ENCODE peak calls at places on chromosomes 6 and 20, in five cellular contexts. H is activated naive CD8-positive, alpha-beta T cell treated with anti-CD3 and anti-CD28 coated beads for 36 hours; C is lower leg skin; D is HFF-Myc; V is fibroblast of mammary gland. I is an unnamed sample.
A peak's percentile ranks its signal among the peaks of the same experiment; 100 is the strongest.

GRCh38 chr20:53550590-53551187 is 43.0 kb downstream of the ZNF217 start:
- DNase-seq in H (no peak), C (no peak), D (no peak), V (no peak), I (no peak)

GRCh38 chr20:34111057-34111711 is 859 bp downstream of the EIF2S2 start:
- DNase-seq in H (no peak), C (no peak), D (no peak), V (peak; percentile 70), I (no peak)

GRCh38 chr6:30150671-30151395 is 10.2 kb downstream of the TRIM10 start:
- DNase-seq in H (no peak), C (no peak), D (no peak), V (no peak), I (no peak)

GRCh38 chr6:170449835-170450753 is 103.0 kb downstream of the PSMB1 start:
- DNase-seq in H (no peak), C (peak; percentile 80), D (no peak), V (no peak), I (no peak)

GRCh38 chr6:79605061-79605460 is 26.1 kb upstream of the SH3BGRL2 start:
- DNase-seq in H (no peak), C (no peak), D (no peak), V (peak; percentile 37), I (no peak)

GRCh38 chr20:45798935-45799642 is 7.3 kb downstream of the DNTTIP1 start:
- DNase-seq in H (peak; percentile 56), C (no peak), D (no peak), V (peak; percentile 56), I (peak; percentile 16)

GRCh38 chr20:15814903-15815302 is 758.3 kb downstream of the KIF16B start:
- DNase-seq in H (no peak), C (no peak), D (peak; percentile 22), V (peak; percentile 42), I (no peak)

GRCh38 chr6:17115251-17116089 is 13.6 kb downstream of the STMND1 start:
- DNase-seq in H (no peak), C (no peak), D (peak; percentile 76), V (peak; percentile 84), I (no peak)

GRCh38 chr6:137399949-137400443 is 94.2 kb downstream of the OLIG3 start:
- DNase-seq in H (no peak), C (no peak), D (no peak), V (no peak), I (no peak)

GRCh38 chr6:163814494-163815364 is 400.2 kb downstream of the QKI start:
- DNase-seq in H (no peak), C (peak; percentile 81), D (peak; percentile 92), V (peak; percentile 96), I (no peak)

GRCh38 chr20:58389324-58389967 is 417 bp downstream of the VAPB start:
- DNase-seq in H (peak; percentile 49), C (no peak), D (no peak), V (peak; percentile 19), I (no peak)

GRCh38 chr6:24600903-24601302 is 45.1 kb downstream of the KIAA0319 start:
- DNase-seq in H (no peak), C (no peak), D (no peak), V (no peak), I (no peak)

GRCh38 chr6:151690768-151691562 is 116.5 kb upstream of the ESR1 start:
- DNase-seq in H (peak; percentile 28), C (no peak), D (no peak), V (peak; percentile 72), I (no peak)

GRCh38 chr20:7673841-7674240 is 266.4 kb downstream of the HAO1 start:
- DNase-seq in H (no peak), C (no peak), D (no peak), V (peak; percentile 79), I (no peak)

GRCh38 chr6:15662246-15663056 is at the start of gene DTNBP1:
- DNase-seq in H (peak; percentile 74), C (peak; percentile 95), D (no peak), V (peak; percentile 15), I (no peak)

GRCh38 chr6:39818695-39819094 is 26.5 kb downstream of the DAAM2 start:
- DNase-seq in H (no peak), C (no peak), D (no peak), V (peak; percentile 12), I (no peak)

GRCh38 chr6:158382491-158382890 is 70.2 kb downstream of the TULP4 start:
- DNase-seq in H (no peak), C (no peak), D (no peak), V (no peak), I (no peak)

GRCh38 chr6:169723200-169723909 is 945 bp downstream of the PHF10 start:
- DNase-seq in H (peak; percentile 74), C (peak; percentile 96), D (no peak), V (peak; percentile 45), I (no peak)

GRCh38 chr6:33639559-33639958 is 18.4 kb downstream of the ITPR3 start:
- DNase-seq in H (no peak), C (no peak), D (no peak), V (no peak), I (no peak)

GRCh38 chr20:49464556-49464955 is 17.9 kb downstream of the KCNB1 start:
- DNase-seq in H (no peak), C (no peak), D (no peak), V (no peak), I (no peak)

GRCh38 chr6:52990342-52990741 is 4.7 kb downstream of the GSTA4 start:
- DNase-seq in H (no peak), C (no peak), D (no peak), V (peak; percentile 62), I (no peak)

GRCh38 chr20:31708839-31709534 is 13.7 kb downstream of the BCL2L1 start:
- DNase-seq in H (no peak), C (no peak), D (no peak), V (no peak), I (peak; percentile 94)

GRCh38 chr20:49230575-49231211 is 11.5 kb downstream of the DDX27 start:
- DNase-seq in H (no peak), C (no peak), D (no peak), V (no peak), I (no peak)

GRCh38 chr20:54292186-54292585 is 84.3 kb downstream of the PFDN4 start:
- DNase-seq in H (no peak), C (no peak), D (peak; percentile 4), V (peak; percentile 75), I (no peak)

GRCh38 chr20:7980332-7981046 is 39.1 kb downstream of the TMX4 start:
- DNase-seq in H (peak; percentile 3), C (no peak), D (no peak), V (peak; percentile 58), I (no peak)

GRCh38 chr6:52231411-52232127 is 12.7 kb downstream of the IL17F start:
- DNase-seq in H (peak; percentile 66), C (no peak), D (no peak), V (no peak), I (no peak)

GRCh38 chr6:63649847-63650265 is 14.3 kb downstream of the PHF3 start:
- DNase-seq in H (no peak), C (no peak), D (no peak), V (no peak), I (no peak)

GRCh38 chr20:9392892-9393857 is 121.2 kb upstream of the LAMP5 start:
- DNase-seq in H (no peak), C (no peak), D (no peak), V (peak; percentile 68), I (no peak)

GRCh38 chr6:143264996-143265734 is 185.3 kb downstream of the ADAT2 start:
- DNase-seq in H (no peak), C (no peak), D (no peak), V (no peak), I (no peak)

GRCh38 chr6:113351183-113351834 is 505.8 kb upstream of the MARCKS start:
- DNase-seq in H (no peak), C (no peak), D (peak; percentile 80), V (peak; percentile 89), I (no peak)

GRCh38 chr6:56719310-56719709 is 76.6 kb upstream of the DST start:
- DNase-seq in H (no peak), C (no peak), D (no peak), V (peak; percentile 44), I (no peak)